ENCODE peak calls at places on chromosomes 11 and 22, in four cellular contexts. One of them, this sample, is unnamed.
A peak's percentile ranks its signal among the peaks of the same experiment; 100 is the strongest.

GRCh38 chr22:32120603-32121002 is 38.5 kb downstream of the C22orf42 start:
- DNase-seq in naive thymus-derived CD4-positive, alpha-beta T cell: no peak
- DNase-seq in IMR-90: no peak
- DNase-seq in colonic mucosa: no peak
- DNase-seq in this sample: no peak

GRCh38 chr11:67418476-67419281 is 3.2 kb downstream of the CARNS1 start:
- DNase-seq in naive thymus-derived CD4-positive, alpha-beta T cell: peak; percentile 62
- DNase-seq in IMR-90: no peak
- DNase-seq in colonic mucosa: no peak
- DNase-seq in this sample: no peak

GRCh38 chr22:34354071-34354817 is 434.0 kb upstream of the LARGE1 start:
- DNase-seq in naive thymus-derived CD4-positive, alpha-beta T cell: no peak
- DNase-seq in IMR-90: no peak
- DNase-seq in colonic mucosa: no peak
- DNase-seq in this sample: no peak

GRCh38 chr11:1563149-1563638 is 8.9 kb downstream of the DUSP8 start:
- DNase-seq in naive thymus-derived CD4-positive, alpha-beta T cell: no peak
- DNase-seq in IMR-90: no peak
- DNase-seq in colonic mucosa: no peak
- DNase-seq in this sample: no peak

GRCh38 chr11:27717801-27718229 is 17.6 kb upstream of the BDNF start:
- DNase-seq in naive thymus-derived CD4-positive, alpha-beta T cell: no peak
- DNase-seq in IMR-90: no peak
- DNase-seq in colonic mucosa: no peak
- DNase-seq in this sample: no peak

GRCh38 chr11:8732748-8733241 is 50.2 kb downstream of the RPL27A start:
- DNase-seq in naive thymus-derived CD4-positive, alpha-beta T cell: no peak
- DNase-seq in IMR-90: peak; percentile 80
- DNase-seq in colonic mucosa: no peak
- DNase-seq in this sample: no peak

GRCh38 chr11:114075891-114076441 is 16.5 kb downstream of the ZBTB16 start:
- DNase-seq in naive thymus-derived CD4-positive, alpha-beta T cell: no peak
- DNase-seq in IMR-90: peak; percentile 24
- DNase-seq in colonic mucosa: no peak
- DNase-seq in this sample: peak; percentile 64

GRCh38 chr22:43391306-43391705 is 20.5 kb upstream of the MPPED1 start:
- DNase-seq in naive thymus-derived CD4-positive, alpha-beta T cell: no peak
- DNase-seq in IMR-90: no peak
- DNase-seq in colonic mucosa: no peak
- DNase-seq in this sample: no peak

GRCh38 chr11:1760351-1761109 is 3.2 kb downstream of the CTSD start:
- DNase-seq in naive thymus-derived CD4-positive, alpha-beta T cell: no peak
- DNase-seq in IMR-90: peak; percentile 52
- DNase-seq in colonic mucosa: peak; percentile 66
- DNase-seq in this sample: no peak

GRCh38 chr11:82960779-82961143 is 59.2 kb downstream of the DDIAS start:
- DNase-seq in naive thymus-derived CD4-positive, alpha-beta T cell: no peak
- DNase-seq in IMR-90: no peak
- DNase-seq in colonic mucosa: no peak
- DNase-seq in this sample: no peak

GRCh38 chr22:46446799-46447198 is 90.6 kb downstream of the CELSR1 start:
- DNase-seq in naive thymus-derived CD4-positive, alpha-beta T cell: no peak
- DNase-seq in IMR-90: no peak
- DNase-seq in colonic mucosa: no peak
- DNase-seq in this sample: no peak

GRCh38 chr22:38083931-38084631 is at the start of gene SLC16A8:
- DNase-seq in naive thymus-derived CD4-positive, alpha-beta T cell: no peak
- DNase-seq in IMR-90: no peak
- DNase-seq in colonic mucosa: no peak
- DNase-seq in this sample: peak; percentile 76

GRCh38 chr11:131616456-131616855 is 246.0 kb downstream of the NTM start:
- DNase-seq in naive thymus-derived CD4-positive, alpha-beta T cell: no peak
- DNase-seq in IMR-90: no peak
- DNase-seq in colonic mucosa: no peak
- DNase-seq in this sample: no peak

GRCh38 chr22:46432164-46433068 is 96.9 kb downstream of the TRMU start:
- DNase-seq in naive thymus-derived CD4-positive, alpha-beta T cell: peak; percentile 38
- DNase-seq in IMR-90: no peak
- DNase-seq in colonic mucosa: peak; percentile 63
- DNase-seq in this sample: no peak

GRCh38 chr11:91005458-91005857 is 782.6 kb upstream of the CHORDC1 start:
- DNase-seq in naive thymus-derived CD4-positive, alpha-beta T cell: no peak
- DNase-seq in IMR-90: no peak
- DNase-seq in colonic mucosa: no peak
- DNase-seq in this sample: no peak

GRCh38 chr11:123235117-123235686 is 40.2 kb upstream of the CLMP start:
- DNase-seq in naive thymus-derived CD4-positive, alpha-beta T cell: no peak
- DNase-seq in IMR-90: no peak
- DNase-seq in colonic mucosa: peak; percentile 45
- DNase-seq in this sample: peak; percentile 69

GRCh38 chr22:29369460-29369859 is 18.9 kb downstream of the AP1B1 start:
- DNase-seq in naive thymus-derived CD4-positive, alpha-beta T cell: no peak
- DNase-seq in IMR-90: peak; percentile 76
- DNase-seq in colonic mucosa: no peak
- DNase-seq in this sample: peak; percentile 73

GRCh38 chr11:32396991-32397390 is 38.3 kb downstream of the WT1 start:
- DNase-seq in naive thymus-derived CD4-positive, alpha-beta T cell: no peak
- DNase-seq in IMR-90: no peak
- DNase-seq in colonic mucosa: no peak
- DNase-seq in this sample: no peak

GRCh38 chr22:43891360-43892182 is at the start of gene PNPLA5:
- DNase-seq in naive thymus-derived CD4-positive, alpha-beta T cell: no peak
- DNase-seq in IMR-90: peak; percentile 38
- DNase-seq in colonic mucosa: no peak
- DNase-seq in this sample: no peak

DNA sequence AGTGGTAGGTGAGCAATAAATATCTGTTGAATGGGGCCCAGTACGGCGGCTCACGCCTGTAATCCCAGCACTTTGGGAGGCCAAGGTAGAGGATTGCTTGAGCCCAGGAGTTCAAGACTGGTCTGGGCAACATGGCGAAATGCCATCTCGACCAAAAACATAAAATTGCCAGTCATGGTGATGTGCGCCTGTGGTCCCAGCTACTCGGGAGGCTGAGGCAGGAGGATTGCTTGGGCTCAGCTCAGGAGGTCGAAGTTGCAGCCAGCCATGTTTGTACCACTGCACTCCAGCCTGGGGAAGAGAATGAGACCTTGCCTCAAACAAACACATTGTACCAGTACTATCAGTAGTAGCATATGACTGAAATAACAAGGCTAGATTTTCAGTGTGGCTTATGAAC is 4.2 kb downstream of the SGSM3 start:
- DNase-seq in naive thymus-derived CD4-positive, alpha-beta T cell: no peak
- DNase-seq in IMR-90: no peak
- DNase-seq in colonic mucosa: no peak
- DNase-seq in this sample: no peak
- H3K36me3 ChIP-seq in naive thymus-derived CD4-positive, alpha-beta T cell: no peaks in the 10 kb centered on the region
- H3K36me3 ChIP-seq in IMR-90: no peaks in the 10 kb centered on the region
- H3K36me3 ChIP-seq in colonic mucosa: no peaks in the 10 kb centered on the region
- H3K36me3 ChIP-seq in this sample: peaks cover 15% of the 10 kb centered on the region

DNA sequence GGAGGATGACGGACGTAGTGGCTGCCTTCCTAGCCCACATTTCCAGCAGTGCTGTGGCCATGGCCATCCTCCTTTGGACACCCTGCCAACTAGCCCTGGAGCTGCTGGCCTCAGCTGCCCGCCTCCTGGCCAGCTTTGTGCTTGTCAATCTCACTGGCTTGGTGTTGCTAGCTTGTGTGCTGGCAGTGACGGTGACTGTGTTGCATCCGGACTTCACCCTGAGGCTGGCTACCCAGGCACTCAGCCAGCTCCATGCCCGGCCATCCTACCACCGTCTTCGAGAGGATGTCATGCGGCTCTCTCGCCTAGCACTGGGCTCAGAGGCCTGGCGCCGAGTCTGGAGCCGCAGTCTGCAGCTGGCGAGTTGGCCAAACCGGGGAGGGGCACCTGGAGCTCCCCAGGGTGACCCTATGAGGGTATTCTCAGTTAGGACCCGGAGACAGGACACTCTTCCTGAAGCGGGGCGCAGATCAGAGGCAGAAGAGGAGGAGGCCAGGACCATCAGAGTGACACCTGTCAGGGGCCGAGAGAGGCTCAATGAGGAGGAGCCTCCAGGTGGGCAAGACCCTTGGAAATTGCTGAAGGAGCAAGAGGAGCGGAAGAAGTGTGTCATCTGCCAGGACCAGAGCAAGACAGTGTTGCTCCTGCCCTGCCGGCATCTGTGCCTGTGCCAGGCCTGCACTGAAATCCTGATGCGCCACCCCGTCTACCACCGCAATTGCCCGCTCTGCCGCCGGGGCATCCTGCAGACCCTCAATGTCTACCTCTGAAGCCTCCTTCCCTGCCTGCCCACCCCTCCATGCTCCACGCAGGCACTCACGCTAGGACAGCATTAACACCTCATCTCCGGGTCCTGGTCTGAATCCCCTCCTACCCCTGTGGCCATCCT is 1.6 kb downstream of the RNF26 start:
- DNase-seq in naive thymus-derived CD4-positive, alpha-beta T cell: no peak
- DNase-seq in IMR-90: no peak
- DNase-seq in colonic mucosa: no peak
- DNase-seq in this sample: no peak
- H3K4me3 ChIP-seq in naive thymus-derived CD4-positive, alpha-beta T cell: no peak overlapping the region
- H3K4me3 ChIP-seq in IMR-90: no peak overlapping the region
- H3K4me3 ChIP-seq in colonic mucosa: no peak overlapping the region
- H3K4me3 ChIP-seq in this sample: no peak overlapping the region

DNA sequence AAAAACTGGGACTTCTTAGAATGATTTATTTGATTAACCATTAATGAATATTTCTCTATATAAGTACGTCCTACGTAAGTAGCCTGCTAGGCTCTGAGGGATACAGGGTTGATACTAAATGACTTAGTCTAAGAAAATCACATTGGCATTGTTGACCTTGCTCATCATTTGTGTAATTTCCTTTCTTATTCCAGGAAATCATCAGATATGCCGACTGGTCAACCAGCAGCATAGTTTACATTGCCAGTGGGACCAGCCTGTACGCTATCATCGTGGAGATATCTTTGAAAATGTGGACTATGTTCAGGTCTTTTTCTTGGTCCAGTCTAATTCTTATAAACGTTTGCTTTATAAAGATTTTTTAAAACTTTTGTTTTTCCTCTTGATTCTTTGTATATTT is 42.5 kb downstream of the TTC17 start:
- DNase-seq in naive thymus-derived CD4-positive, alpha-beta T cell: no peak
- DNase-seq in IMR-90: no peak
- DNase-seq in colonic mucosa: no peak
- DNase-seq in this sample: no peak
- H3K36me3 ChIP-seq in naive thymus-derived CD4-positive, alpha-beta T cell: peaks cover 52% of the 10 kb centered on the region
- H3K36me3 ChIP-seq in IMR-90: peaks cover 42% of the 10 kb centered on the region
- H3K36me3 ChIP-seq in colonic mucosa: peaks cover 4% of the 10 kb centered on the region
- H3K36me3 ChIP-seq in this sample: peaks cover 74% of the 10 kb centered on the region

DNA sequence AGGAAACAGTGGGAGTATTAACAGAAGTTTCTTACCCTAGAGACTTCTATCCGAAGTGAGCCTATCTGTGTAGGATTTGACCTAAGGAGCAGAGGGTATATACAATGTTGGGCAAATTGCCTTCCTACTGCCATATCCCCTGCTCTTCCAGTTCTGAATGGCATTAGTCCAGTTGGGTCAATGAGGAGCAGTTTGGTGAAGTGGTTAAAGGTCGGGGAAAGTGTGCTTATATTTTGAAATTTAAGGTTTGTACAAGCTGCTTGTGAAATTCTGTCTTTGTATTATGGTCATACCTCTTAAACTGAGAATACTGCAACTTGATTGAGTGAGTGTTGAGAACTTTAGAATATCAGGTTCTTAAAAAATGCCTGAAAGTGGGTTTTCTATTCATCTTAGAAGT is 1.7 kb downstream of the EI24 start:
- DNase-seq in naive thymus-derived CD4-positive, alpha-beta T cell: no peak
- DNase-seq in IMR-90: no peak
- DNase-seq in colonic mucosa: no peak
- DNase-seq in this sample: no peak
- H3K4me3 ChIP-seq in naive thymus-derived CD4-positive, alpha-beta T cell: no peak overlapping the region
- H3K4me3 ChIP-seq in IMR-90: no peak overlapping the region
- H3K4me3 ChIP-seq in colonic mucosa: no peak overlapping the region
- H3K4me3 ChIP-seq in this sample: no peak overlapping the region

DNA sequence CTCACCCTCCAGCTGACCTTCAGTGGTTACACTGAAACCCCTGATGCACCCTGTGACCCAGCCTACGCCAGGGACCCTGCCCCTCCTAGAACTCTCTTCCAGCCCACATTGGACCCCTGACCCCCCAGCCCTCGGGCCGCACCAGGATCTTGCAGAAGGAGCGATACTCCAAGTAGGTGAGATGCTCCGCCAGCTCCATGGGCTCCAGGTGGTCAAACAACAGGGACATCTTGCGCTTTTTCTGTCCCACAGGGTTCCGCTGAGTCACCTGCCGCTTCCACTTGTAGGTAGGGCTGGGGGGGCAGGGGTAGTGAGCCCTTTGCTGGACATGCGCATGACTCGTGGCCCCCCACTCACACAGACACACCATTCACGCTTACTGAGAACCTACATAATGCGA is 4.1 kb downstream of the RASGRP2 start:
- DNase-seq in naive thymus-derived CD4-positive, alpha-beta T cell: no peak
- DNase-seq in IMR-90: no peak
- DNase-seq in colonic mucosa: no peak
- DNase-seq in this sample: no peak
- H3K36me3 ChIP-seq in naive thymus-derived CD4-positive, alpha-beta T cell: peaks cover 31% of the 10 kb centered on the region
- H3K36me3 ChIP-seq in IMR-90: no peaks in the 10 kb centered on the region
- H3K36me3 ChIP-seq in colonic mucosa: no peaks in the 10 kb centered on the region
- H3K36me3 ChIP-seq in this sample: no peaks in the 10 kb centered on the region

GRCh38 chr11:70140859-70141489 is 62.1 kb upstream of the FADD start:
- DNase-seq in naive thymus-derived CD4-positive, alpha-beta T cell: no peak
- DNase-seq in IMR-90: peak; percentile 36
- DNase-seq in colonic mucosa: no peak
- DNase-seq in this sample: no peak
- H3K4me3 ChIP-seq in naive thymus-derived CD4-positive, alpha-beta T cell: no peak overlapping the region
- H3K4me3 ChIP-seq in IMR-90: no peak overlapping the region
- H3K4me3 ChIP-seq in colonic mucosa: no peak overlapping the region
- H3K4me3 ChIP-seq in this sample: no peak overlapping the region

GRCh38 chr22:36298118-36298517 is 45.2 kb downstream of the APOL1 start:
- DNase-seq in naive thymus-derived CD4-positive, alpha-beta T cell: no peak
- DNase-seq in IMR-90: no peak
- DNase-seq in colonic mucosa: no peak
- DNase-seq in this sample: no peak
- H3K36me3 ChIP-seq in naive thymus-derived CD4-positive, alpha-beta T cell: peaks cover 91% of the 10 kb centered on the region
- H3K36me3 ChIP-seq in IMR-90: peaks cover 95% of the 10 kb centered on the region
- H3K36me3 ChIP-seq in colonic mucosa: peaks cover 92% of the 10 kb centered on the region
- H3K36me3 ChIP-seq in this sample: peaks cover 98% of the 10 kb centered on the region

DNA sequence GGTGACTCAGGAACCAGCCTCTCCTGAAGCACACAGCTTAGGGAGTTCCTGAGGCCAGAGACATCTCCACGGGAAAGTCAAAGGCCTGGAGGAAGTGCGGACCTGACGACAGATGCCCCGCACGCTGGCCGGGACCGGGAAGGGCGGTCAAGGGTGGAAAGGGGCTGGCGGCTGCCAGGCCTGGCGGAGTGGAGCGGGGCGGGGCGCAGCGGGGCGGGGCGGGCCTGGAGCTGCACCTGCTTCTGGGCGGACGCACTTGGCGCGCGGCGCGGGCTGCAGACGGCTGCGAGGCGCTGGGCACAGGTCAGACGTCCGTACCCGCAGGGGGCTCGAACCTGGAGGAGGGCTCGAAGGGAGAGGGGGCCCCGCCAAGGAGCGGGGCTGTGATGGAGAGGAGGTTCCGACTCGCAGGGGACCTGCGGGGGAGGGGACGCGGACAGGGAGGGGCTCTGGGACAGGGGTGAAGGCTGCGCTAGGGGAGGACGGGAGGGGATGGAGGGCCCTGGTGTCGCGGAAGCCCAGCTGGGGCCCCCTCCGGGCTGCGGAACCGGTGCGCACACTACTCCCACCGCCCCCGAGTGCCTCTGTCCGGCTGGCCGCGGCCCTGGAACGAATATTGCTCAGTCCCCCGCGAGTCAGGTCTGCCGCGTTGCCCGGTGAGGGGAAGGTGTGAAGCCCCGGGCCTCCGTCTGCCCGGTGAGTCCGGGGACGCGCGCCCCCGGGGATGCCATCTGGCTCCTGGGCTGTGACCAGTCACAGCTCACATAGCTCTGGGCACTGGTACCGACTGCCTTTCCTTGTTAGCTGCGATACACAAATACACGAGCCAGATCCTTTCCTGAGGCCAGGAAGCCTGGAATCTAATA is at the start of gene TMEM45B:
- DNase-seq in naive thymus-derived CD4-positive, alpha-beta T cell: peak; percentile 32
- DNase-seq in IMR-90: no peak
- DNase-seq in colonic mucosa: peak; percentile 80
- DNase-seq in this sample: no peak
- H3K4me3 ChIP-seq in naive thymus-derived CD4-positive, alpha-beta T cell: peak within 1 kb of the TSS; percentile 54
- H3K4me3 ChIP-seq in IMR-90: no peak within 1 kb of the TSS
- H3K4me3 ChIP-seq in colonic mucosa: peak within 1 kb of the TSS; percentile 54
- H3K4me3 ChIP-seq in this sample: no peak within 1 kb of the TSS